ENCODE peak calls at places on chromosomes 6 and 20, in five cellular contexts. E, U, R, Z and Y are unnamed samples. For H3K36me3, the result is how much of the 10 kb centered on the place peaks cover.

GRCh38 chr6:137910424-137910834 is 43.4 kb downstream of the TNFAIP3 start:
- DNase-seq in E (no peak), U (no peak), R (no peak), Z (no peak), Y (no peak)

GRCh38 chr20:21031666-21032065 is 74.5 kb downstream of the LINC00237 start:
- DNase-seq in E (no peak), U (no peak), R (no peak), Z (no peak), Y (no peak)

GRCh38 chr20:47455133-47456040 is 46.3 kb upstream of the NCOA3 start:
- DNase-seq in E (no peak), U (no peak), R (no peak), Z (no peak), Y (no peak)

GRCh38 chr20:64066984-64067605 is 4.1 kb downstream of the TCEA2 start:
- DNase-seq in E (no peak), U (no peak), R (no peak), Z (no peak), Y (no peak)

GRCh38 chr20:58447733-58448391 is 58.8 kb downstream of the VAPB start:
- DNase-seq in E (peak), U (peak), R (peak), Z (no peak), Y (no peak)

GRCh38 chr20:53859684-53860083 is 210.7 kb downstream of the BCAS1 start:
- DNase-seq in E (no peak), U (no peak), R (no peak), Z (peak), Y (no peak)

GRCh38 chr20:58019027-58019849 is 209.2 kb downstream of the ANKRD60 start:
- DNase-seq in E (peak), U (no peak), R (no peak), Z (peak), Y (no peak)

GRCh38 chr6:13538084-13538483 is 36.3 kb upstream of the SIRT5 start:
- DNase-seq in E (no peak), U (no peak), R (no peak), Z (no peak), Y (peak)

GRCh38 chr6:24126586-24127192 is 674 bp downstream of the NRSN1 start:
- DNase-seq in E (peak), U (no peak), R (peak), Z (no peak), Y (peak)

GRCh38 chr20:63641792-63642517 is 11.3 kb downstream of the STMN3 start:
- DNase-seq in E (peak), U (peak), R (peak), Z (peak), Y (no peak)

GRCh38 chr20:46277602-46278001 is 30.7 kb downstream of the CDH22 start:
- DNase-seq in E (no peak), U (no peak), R (no peak), Z (no peak), Y (no peak)

GRCh38 chr6:36662827-36663256 is 15.7 kb upstream of the CDKN1A start:
- DNase-seq in E (peak), U (no peak), R (no peak), Z (no peak), Y (no peak)

GRCh38 chr6:112251170-112251945 is 3.0 kb downstream of the LAMA4 start:
- DNase-seq in E (peak), U (no peak), R (no peak), Z (no peak), Y (no peak)

GRCh38 chr20:19964289-19965263 is 52.6 kb upstream of the NAA20 start:
- DNase-seq in E (peak), U (no peak), R (no peak), Z (peak), Y (no peak)

GRCh38 chr6:158818580-158819212 is 472 bp downstream of the EZR start:
- DNase-seq in E (peak), U (peak), R (peak), Z (peak), Y (no peak)

GRCh38 chr6:18142591-18142861 is 12.4 kb downstream of the TPMT start:
- DNase-seq in E (no peak), U (no peak), R (no peak), Z (no peak), Y (no peak)

GRCh38 chr6:18138906-18139305 is 16.0 kb downstream of the TPMT start:
- DNase-seq in E (no peak), U (no peak), R (no peak), Z (no peak), Y (no peak)

GRCh38 chr6:18136260-18136659 is 13.8 kb upstream of the NHLRC1 start:
- DNase-seq in E (no peak), U (no peak), R (no peak), Z (no peak), Y (no peak)

GRCh38 chr6:18141805-18142590 is 12.9 kb downstream of the TPMT start:
- DNase-seq in E (no peak), U (no peak), R (no peak), Z (no peak), Y (no peak)

GRCh38 chr6:18139935-18140621 is 14.8 kb downstream of the TPMT start:
- DNase-seq in E (no peak), U (no peak), R (no peak), Z (no peak), Y (no peak)
- H3K36me3 ChIP-seq in E (under half), U (under half), R (under half), Z (under half), Y (under half)

GRCh38 chr20:33622705-33623390 is 39.3 kb upstream of the C20orf144 start:
- DNase-seq in E (no peak), U (no peak), R (no peak), Z (no peak), Y (no peak)
- H3K36me3 ChIP-seq in E (under half), U (under half), R (half or more), Z (under half), Y (under half)

DNA sequence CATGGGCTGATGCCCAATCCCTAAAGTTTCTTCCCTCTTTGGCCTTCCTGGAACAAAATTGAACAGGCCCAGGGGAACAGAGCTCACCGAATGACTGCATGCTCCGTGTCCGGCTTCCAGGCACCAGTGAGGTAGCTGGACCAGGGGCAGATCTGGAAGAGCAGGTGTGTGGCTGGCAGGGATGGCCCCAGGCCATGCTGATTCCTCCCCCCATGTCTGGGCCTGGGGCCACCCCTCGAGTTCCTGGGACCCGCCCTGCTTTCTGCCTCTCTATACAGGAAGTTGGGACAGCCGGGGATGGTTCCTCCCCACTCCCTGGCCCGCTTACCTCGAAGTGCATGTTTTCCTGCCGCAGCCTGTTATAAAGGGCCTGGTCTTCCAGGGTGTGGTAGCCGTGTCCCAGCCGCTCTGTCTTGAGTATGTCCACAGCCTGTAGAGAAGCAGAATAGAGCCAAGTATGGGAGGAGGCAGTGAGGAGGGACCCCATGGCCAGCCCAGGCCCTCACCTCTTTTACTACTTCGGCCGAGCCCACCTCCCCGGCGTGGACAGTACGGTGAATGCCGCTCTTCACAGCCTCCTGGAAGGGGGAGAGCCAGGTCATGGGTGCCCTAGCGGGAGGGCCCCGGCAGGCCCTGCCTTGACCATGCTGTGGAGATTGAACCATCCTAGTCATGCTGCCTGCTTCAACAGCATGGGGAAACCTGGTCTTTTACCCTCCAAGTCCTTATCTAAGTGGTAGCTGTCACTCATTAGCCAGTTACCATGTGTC is 28.8 kb downstream of the ADA start:
- DNase-seq in E (no peak), U (no peak), R (no peak), Z (no peak), Y (no peak)
- H3K36me3 ChIP-seq in E (under half), U (under half), R (half or more), Z (under half), Y (under half)

DNA sequence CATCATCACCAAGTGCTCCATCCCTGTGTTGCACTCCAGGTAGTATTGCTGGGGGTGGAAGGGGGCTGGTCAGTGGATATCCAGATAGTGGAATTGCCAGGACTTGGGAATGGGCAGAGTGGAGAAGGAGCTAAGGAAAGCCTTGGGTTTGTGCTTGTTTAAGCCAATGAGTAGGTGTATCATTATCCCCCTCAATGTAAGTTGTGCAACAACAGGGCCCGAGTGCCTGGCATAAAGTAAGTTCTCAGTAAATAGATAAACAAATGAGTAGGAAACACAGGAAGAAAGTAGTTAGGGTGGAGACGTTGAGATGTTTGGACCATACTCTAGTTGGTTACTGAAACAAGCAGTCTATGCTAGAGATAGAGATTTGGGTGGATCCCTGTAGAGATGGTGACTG is 9.8 kb downstream of the CCND3 start:
- DNase-seq in E (no peak), U (no peak), R (no peak), Z (no peak), Y (no peak)
- H3K36me3 ChIP-seq in E (half or more), U (half or more), R (half or more), Z (half or more), Y (half or more)

GRCh38 chr6:116705917-116706316 is 24.9 kb downstream of the KPNA5 start:
- DNase-seq in E (no peak), U (no peak), R (no peak), Z (no peak), Y (no peak)
- H3K36me3 ChIP-seq in E (under half), U (under half), R (half or more), Z (under half), Y (half or more)

DNA sequence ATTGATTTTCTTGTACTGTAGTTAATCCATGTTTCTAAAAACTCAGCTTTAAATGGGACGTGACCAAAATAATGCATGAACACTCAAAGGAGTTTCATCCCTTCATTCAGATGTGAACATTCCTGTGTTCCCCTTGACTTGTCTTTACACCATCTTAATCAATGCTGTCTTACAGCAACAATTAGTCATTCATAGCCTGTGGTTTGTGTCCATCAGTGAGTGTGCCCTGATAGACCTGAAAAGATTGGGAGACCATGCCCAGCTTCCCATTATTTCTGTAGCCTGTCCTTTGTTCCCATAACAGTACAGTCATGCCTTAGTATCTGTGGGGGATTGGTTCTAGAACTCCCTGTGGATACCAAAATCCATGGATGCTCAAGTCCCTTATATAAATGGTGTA is 23.9 kb downstream of the NT5E start:
- DNase-seq in E (no peak), U (no peak), R (no peak), Z (no peak), Y (no peak)
- H3K36me3 ChIP-seq in E (under half), U (under half), R (under half), Z (under half), Y (under half)

GRCh38 chr6:9178066-9178465 is 742.7 kb upstream of the SLC35B3 start:
- DNase-seq in E (no peak), U (no peak), R (no peak), Z (no peak), Y (no peak)
- H3K36me3 ChIP-seq in E (under half), U (under half), R (under half), Z (under half), Y (under half)